ENCODE peak calls at places on chromosome 14, in four cellular contexts. L is CD8-positive, alpha-beta memory T cell; D is tibial artery; K is pancreas. E is an unnamed sample.

GRCh38 chr14:92877757-92878431 is 45.1 kb upstream of the CHGA start:
- DNase-seq in D (no peak), K (peak; percentile 89), L (no peak), E (no peak)

GRCh38 chr14:81066672-81067071 is 111.3 kb downstream of the TSHR start:
- DNase-seq in D (no peak), L (no peak), K (no peak), E (no peak)

GRCh38 chr14:104448321-104448720 is 131.2 kb upstream of the C14orf180 start:
- DNase-seq in L (no peak), D (no peak), K (no peak), E (no peak)

GRCh38 chr14:90213099-90213748 is 43.1 kb upstream of the PSMC1 start:
- DNase-seq in D (no peak), L (no peak), K (no peak), E (no peak)

GRCh38 chr14:104113631-104114420 is 24.6 kb upstream of the KIF26A start:
- DNase-seq in K (no peak), D (no peak), L (peak; percentile 48), E (no peak)

GRCh38 chr14:35374273-35374681 is 30.3 kb downstream of the NFKBIA start:
- DNase-seq in K (no peak), L (no peak), D (peak; percentile 86), E (peak; percentile 50)

GRCh38 chr14:104925214-104925899 is 678 bp downstream of the PLD4 start:
- DNase-seq in L (no peak), K (no peak), D (no peak), E (no peak)

GRCh38 chr14:67729072-67729561 is 27.4 kb downstream of the RDH12 start:
- DNase-seq in D (no peak), L (no peak), K (peak; percentile 11), E (no peak)

GRCh38 chr14:54291491-54292191 is 105.2 kb upstream of the CDKN3 start:
- DNase-seq in D (no peak), K (no peak), L (no peak), E (no peak)

GRCh38 chr14:35234007-35234406 is 58.2 kb upstream of the PSMA6 start:
- DNase-seq in K (no peak), D (no peak), L (no peak), E (no peak)

GRCh38 chr14:72892879-72893635 is 844 bp downstream of the DPF3 start:
- DNase-seq in L (peak; percentile 54), D (no peak), K (no peak), E (no peak)

GRCh38 chr14:64507376-64508156 is 3.0 kb downstream of the ZBTB1 start:
- DNase-seq in L (no peak), D (no peak), K (no peak), E (no peak)

GRCh38 chr14:27256805-27257204 is 659.0 kb upstream of the NOVA1 start:
- DNase-seq in L (no peak), D (no peak), K (no peak), E (no peak)

DNA sequence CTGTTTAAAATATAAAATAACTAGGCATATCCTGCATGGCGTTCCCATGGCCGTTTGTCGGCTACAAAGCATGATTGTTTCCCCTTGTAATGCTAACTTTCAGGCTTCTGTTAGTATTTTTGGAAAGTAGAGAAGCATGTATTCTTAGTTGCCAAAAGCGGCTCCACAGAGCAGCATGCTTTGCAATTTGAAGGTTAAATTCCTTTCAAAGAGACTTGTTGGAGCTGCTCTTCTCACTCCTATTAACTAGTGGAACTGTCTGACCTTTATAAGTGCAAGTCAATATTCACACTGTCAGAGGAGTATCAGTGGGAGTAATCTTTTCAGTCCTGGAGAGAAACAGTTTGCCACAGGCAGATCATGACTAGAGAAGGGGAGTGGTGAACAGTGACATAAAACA is 656.1 kb upstream of the NOVA1 start:
- DNase-seq in D (no peak), L (no peak), K (no peak), E (no peak)
- H3K9me3 ChIP-seq in D (no peaks in the 10 kb centered on the region), L (no peaks in the 10 kb centered on the region), K (no peaks in the 10 kb centered on the region), E (no peaks in the 10 kb centered on the region)

GRCh38 chr14:97077253-97077653 is 280.1 kb downstream of the VRK1 start:
- DNase-seq in D (peak; percentile 58), K (no peak), L (peak; percentile 58), E (no peak)

GRCh38 chr14:97073622-97074021 is 276.4 kb downstream of the VRK1 start:
- DNase-seq in K (no peak), L (no peak), D (no peak), E (no peak)

GRCh38 chr14:97074860-97075259 is 277.7 kb downstream of the VRK1 start:
- DNase-seq in D (no peak), L (no peak), K (no peak), E (no peak)

GRCh38 chr14:97077687-97078086 is 280.5 kb downstream of the VRK1 start:
- DNase-seq in L (no peak), K (no peak), D (no peak), E (no peak)

GRCh38 chr14:97074456-97074855 is 277.3 kb downstream of the VRK1 start:
- DNase-seq in D (no peak), K (no peak), L (no peak), E (no peak)
- H3K9me3 ChIP-seq in D (no peaks in the 10 kb centered on the region), K (no peaks in the 10 kb centered on the region), L (no peaks in the 10 kb centered on the region), E (no peaks in the 10 kb centered on the region)

GRCh38 chr14:106380740-106381139 is 854.4 kb downstream of the TMEM121 start:
- DNase-seq in D (no peak), L (no peak), K (no peak), E (no peak)
- H3K9me3 ChIP-seq in D (no peaks in the 10 kb centered on the region), L (no peaks in the 10 kb centered on the region), K (no peaks in the 10 kb centered on the region), E (no peaks in the 10 kb centered on the region)

GRCh38 chr14:79502101-79502750 is 709.1 kb downstream of the DIO2 start:
- DNase-seq in L (no peak), D (no peak), K (no peak), E (no peak)

GRCh38 chr14:79502751-79503148 is 708.6 kb downstream of the DIO2 start:
- DNase-seq in D (no peak), L (no peak), K (no peak), E (no peak)

GRCh38 chr14:79496701-79497100 is 714.6 kb downstream of the DIO2 start:
- DNase-seq in K (no peak), L (no peak), D (no peak), E (no peak)

DNA sequence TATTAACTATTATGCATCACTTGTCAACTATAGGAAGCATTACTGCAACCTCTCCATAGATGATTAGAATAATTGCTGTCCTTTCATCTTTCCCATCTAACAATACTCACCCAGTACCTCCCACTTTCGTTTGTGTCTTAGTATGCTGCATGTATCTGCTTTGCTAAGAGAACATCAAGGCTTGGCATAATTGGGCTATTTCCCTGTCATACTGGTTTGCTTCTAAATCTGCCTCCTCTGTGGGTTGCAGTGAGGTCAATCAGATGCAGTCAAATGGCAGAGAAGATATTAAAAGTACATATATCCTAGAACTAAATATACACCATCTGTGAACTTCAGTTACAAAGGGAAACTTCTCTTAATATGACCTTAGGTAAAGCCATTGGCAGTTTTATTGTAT is 710.8 kb downstream of the DIO2 start:
- DNase-seq in L (no peak), D (no peak), K (no peak), E (no peak)
- H3K9me3 ChIP-seq in L (no peaks in the 10 kb centered on the region), D (no peaks in the 10 kb centered on the region), K (no peaks in the 10 kb centered on the region), E (no peaks in the 10 kb centered on the region)

DNA sequence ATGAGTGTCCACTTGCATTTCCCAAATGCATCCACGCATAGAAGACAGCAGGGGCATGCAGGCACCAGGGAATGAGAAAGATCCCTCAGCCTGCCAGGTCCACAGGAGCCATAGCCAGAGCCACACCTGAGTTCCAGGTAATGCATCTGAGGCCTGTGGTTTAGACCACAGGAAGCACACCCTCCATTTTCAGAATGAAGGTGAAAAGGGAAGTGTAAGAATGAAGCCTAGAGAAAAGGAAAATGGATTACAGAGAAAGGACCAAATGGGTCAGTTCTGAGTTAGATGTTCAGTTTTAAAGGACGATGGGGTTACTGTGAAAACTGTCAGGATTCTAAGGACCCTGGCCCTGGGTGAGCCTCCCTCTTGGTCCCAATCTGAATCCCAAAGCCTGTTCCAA is 1283.2 kb downstream of the TMEM121 start:
- DNase-seq in K (no peak), D (no peak), L (no peak), E (no peak)
- H3K9me3 ChIP-seq in K (no peaks in the 10 kb centered on the region), D (no peaks in the 10 kb centered on the region), L (no peaks in the 10 kb centered on the region), E (no peaks in the 10 kb centered on the region)

DNA sequence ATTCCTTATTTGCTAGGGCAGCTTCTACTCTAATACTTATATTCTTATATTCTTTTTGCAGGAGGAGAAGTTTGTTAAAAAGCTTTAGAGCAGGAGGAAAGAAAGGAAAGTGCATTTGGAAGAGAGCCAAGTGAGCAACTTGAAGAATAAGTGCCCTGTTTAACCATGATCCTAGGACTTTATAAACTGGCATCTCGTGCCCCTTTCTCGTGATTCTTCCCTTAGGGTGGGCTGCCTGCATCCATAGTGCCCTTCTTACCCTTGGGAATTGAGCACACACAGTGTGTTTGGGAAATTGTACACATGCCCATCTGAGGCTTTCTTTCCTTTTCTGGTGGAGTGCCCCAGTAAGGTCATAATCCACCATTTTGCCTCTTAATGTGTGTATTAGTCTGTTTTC is 141.9 kb downstream of the NUBPL start:
- DNase-seq in D (no peak), L (no peak), K (no peak), E (no peak)
- H3K9me3 ChIP-seq in D (no peaks in the 10 kb centered on the region), L (peaks cover 9% of the 10 kb centered on the region), K (no peaks in the 10 kb centered on the region), E (no peaks in the 10 kb centered on the region)

GRCh38 chr14:49164074-49164473 is 422.1 kb downstream of the RPS29 start:
- DNase-seq in L (no peak), K (no peak), D (no peak), E (no peak)
- H3K9me3 ChIP-seq in L (no peaks in the 10 kb centered on the region), K (no peaks in the 10 kb centered on the region), D (no peaks in the 10 kb centered on the region), E (no peaks in the 10 kb centered on the region)

DNA sequence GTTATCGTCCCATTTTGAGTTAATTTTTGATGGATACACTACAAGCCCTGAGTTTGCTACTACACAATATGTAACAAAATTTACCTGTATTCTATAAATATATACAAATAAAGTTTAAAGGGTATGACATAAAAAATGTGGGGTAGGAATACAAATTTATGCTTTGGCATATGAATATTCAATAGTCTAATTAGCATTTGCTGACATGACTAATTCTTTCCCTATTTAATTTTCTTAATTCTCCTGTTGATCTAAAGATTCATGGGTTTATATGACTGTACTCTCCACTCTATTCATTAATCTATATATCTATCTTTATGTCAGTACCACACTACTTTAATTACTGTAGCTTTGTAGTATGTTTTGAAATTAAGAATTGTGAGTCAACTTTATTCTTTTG is 1840.7 kb upstream of the FLRT2 start:
- DNase-seq in K (no peak), D (no peak), L (no peak), E (no peak)
- H3K9me3 ChIP-seq in K (no peaks in the 10 kb centered on the region), D (peaks cover 5% of the 10 kb centered on the region), L (no peaks in the 10 kb centered on the region), E (no peaks in the 10 kb centered on the region)

E was measured in Panc1.